ENCODE peak calls at places on chromosomes 11 and 22, in eight cellular contexts. Q, L, T, Y, O, G, P and C are unnamed samples.

GRCh38 chr11:45646275-45646970 is 19.0 kb downstream of the CHST1 start:
- DNase-seq in Q (no peak), L (no peak), T (no peak), Y (peak), O (peak), G (no peak), P (peak), C (no peak)

GRCh38 chr22:36284171-36284571 is 31.2 kb downstream of the APOL1 start:
- DNase-seq in Q (no peak), L (no peak), T (no peak), Y (no peak), O (no peak), G (no peak), P (no peak), C (no peak)

GRCh38 chr11:24738972-24739371 is 242.1 kb downstream of the LUZP2 start:
- DNase-seq in Q (no peak), L (no peak), T (no peak), Y (no peak), O (no peak), G (no peak), P (no peak), C (no peak)

GRCh38 chr11:67371549-67372231 is 1.7 kb downstream of the CLCF1 start:
- DNase-seq in Q (no peak), L (no peak), T (peak), Y (peak), O (peak), G (no peak), P (peak), C (peak)

GRCh38 chr11:118060879-118061278 is 16.0 kb upstream of the TMPRSS4 start:
- DNase-seq in Q (no peak), L (no peak), T (no peak), Y (no peak), O (no peak), G (no peak), P (no peak), C (no peak)

GRCh38 chr11:67415501-67416304 is at the start of gene CARNS1:
- DNase-seq in Q (no peak), L (no peak), T (no peak), Y (no peak), O (no peak), G (no peak), P (no peak), C (no peak)

GRCh38 chr11:12599408-12600143 is 74.6 kb upstream of the TEAD1 start:
- DNase-seq in Q (peak), L (peak), T (peak), Y (peak), O (no peak), G (no peak), P (peak), C (peak)

GRCh38 chr22:20904008-20904979 is 12.9 kb upstream of the CRKL start:
- DNase-seq in Q (peak), L (peak), T (peak), Y (no peak), O (peak), G (no peak), P (no peak), C (peak)

GRCh38 chr11:128279861-128280260 is 307.5 kb downstream of the ETS1 start:
- DNase-seq in Q (no peak), L (no peak), T (no peak), Y (no peak), O (no peak), G (no peak), P (no peak), C (no peak)

GRCh38 chr11:18071098-18071705 is 25.1 kb upstream of the TPH1 start:
- DNase-seq in Q (no peak), L (no peak), T (no peak), Y (no peak), O (no peak), G (no peak), P (no peak), C (no peak)

GRCh38 chr11:65013692-65014145 is 241 bp upstream of the ARL2 start:
- DNase-seq in Q (peak), L (peak), T (no peak), Y (peak), O (peak), G (peak), P (peak), C (peak)

GRCh38 chr22:49093192-49093880 is 734.3 kb downstream of the BRD1 start:
- DNase-seq in Q (no peak), L (no peak), T (no peak), Y (no peak), O (no peak), G (no peak), P (no peak), C (no peak)

GRCh38 chr22:49243965-49244364 is 583.7 kb downstream of the BRD1 start:
- DNase-seq in Q (no peak), L (no peak), T (no peak), Y (no peak), O (no peak), G (no peak), P (no peak), C (no peak)

GRCh38 chr11:78149646-78150045 is 10.2 kb upstream of the ALG8 start:
- DNase-seq in Q (no peak), L (peak), T (peak), Y (no peak), O (peak), G (no peak), P (no peak), C (no peak)

GRCh38 chr11:17010851-17011420 is 3.3 kb downstream of the PLEKHA7 start:
- DNase-seq in Q (no peak), L (no peak), T (no peak), Y (no peak), O (no peak), G (no peak), P (no peak), C (no peak)

GRCh38 chr11:126341760-126342161 is 13.7 kb upstream of the ST3GAL4 start:
- DNase-seq in Q (no peak), L (no peak), T (no peak), Y (no peak), O (peak), G (no peak), P (no peak), C (peak)

GRCh38 chr11:116173946-116174911 is 598.6 kb downstream of the BUD13 start:
- DNase-seq in Q (peak), L (no peak), T (no peak), Y (no peak), O (no peak), G (no peak), P (no peak), C (no peak)

GRCh38 chr22:30324008-30324730 is 2.6 kb downstream of the TBC1D10A start:
- DNase-seq in Q (no peak), L (no peak), T (no peak), Y (no peak), O (no peak), G (no peak), P (no peak), C (peak)

GRCh38 chr11:68048681-68049508 is 10.1 kb downstream of the TCIRG1 start:
- DNase-seq in Q (no peak), L (no peak), T (no peak), Y (no peak), O (no peak), G (no peak), P (peak), C (no peak)

GRCh38 chr11:34206598-34207300 is 101.3 kb downstream of the NAT10 start:
- DNase-seq in Q (no peak), L (no peak), T (no peak), Y (no peak), O (no peak), G (no peak), P (no peak), C (no peak)

GRCh38 chr11:65903068-65903481 is 2.9 kb upstream of the FOSL1 start:
- DNase-seq in Q (no peak), L (no peak), T (peak), Y (no peak), O (peak), G (no peak), P (peak), C (peak)

GRCh38 chr11:13767461-13767860 is 99.0 kb downstream of the FAR1 start:
- DNase-seq in Q (no peak), L (no peak), T (no peak), Y (no peak), O (no peak), G (no peak), P (no peak), C (no peak)

GRCh38 chr11:131095501-131096185 is 179.4 kb upstream of the SNX19 start:
- DNase-seq in Q (no peak), L (no peak), T (no peak), Y (no peak), O (no peak), G (no peak), P (no peak), C (no peak)